ENCODE peak calls at places on chromosomes 13 and 19, in four cellular contexts. One of them, this sample, is unnamed.

GRCh38 chr19:34794289-34794960 is 21.4 kb upstream of the ZNF599 start:
- DNase-seq in SK-MEL-5: no peak
- DNase-seq in stimulated activated CD8-positive, alpha-beta memory T cell treated with anti-CD3 and anti-CD28 coated beads, Interleukin-2, amount 100 ng/mL, for 48 hours: no peak
- DNase-seq in iris pigment epithelial cell: peak
- DNase-seq in this sample: no peak

GRCh38 chr13:48126944-48127814 is 32.3 kb upstream of the MED4 start:
- DNase-seq in SK-MEL-5: peak
- DNase-seq in stimulated activated CD8-positive, alpha-beta memory T cell treated with anti-CD3 and anti-CD28 coated beads, Interleukin-2, amount 100 ng/mL, for 48 hours: no peak
- DNase-seq in iris pigment epithelial cell: peak
- DNase-seq in this sample: peak

GRCh38 chr13:70795484-70795883 is 687.2 kb upstream of the KLHL1 start:
- DNase-seq in SK-MEL-5: peak
- DNase-seq in stimulated activated CD8-positive, alpha-beta memory T cell treated with anti-CD3 and anti-CD28 coated beads, Interleukin-2, amount 100 ng/mL, for 48 hours: no peak
- DNase-seq in iris pigment epithelial cell: no peak
- DNase-seq in this sample: no peak

GRCh38 chr13:44103721-44104490 is 224.2 kb downstream of the LACC1 start:
- DNase-seq in SK-MEL-5: no peak
- DNase-seq in stimulated activated CD8-positive, alpha-beta memory T cell treated with anti-CD3 and anti-CD28 coated beads, Interleukin-2, amount 100 ng/mL, for 48 hours: no peak
- DNase-seq in iris pigment epithelial cell: no peak
- DNase-seq in this sample: no peak

GRCh38 chr13:111604087-111604486 is 283.6 kb downstream of the TEX29 start:
- DNase-seq in SK-MEL-5: no peak
- DNase-seq in stimulated activated CD8-positive, alpha-beta memory T cell treated with anti-CD3 and anti-CD28 coated beads, Interleukin-2, amount 100 ng/mL, for 48 hours: no peak
- DNase-seq in iris pigment epithelial cell: no peak
- DNase-seq in this sample: no peak

GRCh38 chr13:61029064-61029463 is 386.6 kb downstream of the PCDH20 start:
- DNase-seq in SK-MEL-5: no peak
- DNase-seq in stimulated activated CD8-positive, alpha-beta memory T cell treated with anti-CD3 and anti-CD28 coated beads, Interleukin-2, amount 100 ng/mL, for 48 hours: no peak
- DNase-seq in iris pigment epithelial cell: no peak
- DNase-seq in this sample: no peak

GRCh38 chr19:30878456-30878855 is 470.8 kb downstream of the TSHZ3 start:
- DNase-seq in SK-MEL-5: no peak
- DNase-seq in stimulated activated CD8-positive, alpha-beta memory T cell treated with anti-CD3 and anti-CD28 coated beads, Interleukin-2, amount 100 ng/mL, for 48 hours: no peak
- DNase-seq in iris pigment epithelial cell: no peak
- DNase-seq in this sample: no peak

GRCh38 chr13:85970727-85971126 is 171.5 kb upstream of the SLITRK6 start:
- DNase-seq in SK-MEL-5: peak
- DNase-seq in stimulated activated CD8-positive, alpha-beta memory T cell treated with anti-CD3 and anti-CD28 coated beads, Interleukin-2, amount 100 ng/mL, for 48 hours: no peak
- DNase-seq in iris pigment epithelial cell: no peak
- DNase-seq in this sample: no peak

GRCh38 chr13:34926513-34926912 is 15.6 kb upstream of the NBEA start:
- DNase-seq in SK-MEL-5: peak
- DNase-seq in stimulated activated CD8-positive, alpha-beta memory T cell treated with anti-CD3 and anti-CD28 coated beads, Interleukin-2, amount 100 ng/mL, for 48 hours: no peak
- DNase-seq in iris pigment epithelial cell: peak
- DNase-seq in this sample: no peak

GRCh38 chr19:55552620-55553019 is 7.3 kb upstream of the SBK3 start:
- DNase-seq in SK-MEL-5: peak
- DNase-seq in stimulated activated CD8-positive, alpha-beta memory T cell treated with anti-CD3 and anti-CD28 coated beads, Interleukin-2, amount 100 ng/mL, for 48 hours: no peak
- DNase-seq in iris pigment epithelial cell: peak
- DNase-seq in this sample: no peak

GRCh38 chr19:19570561-19570960 is 32.5 kb downstream of the CILP2 start:
- DNase-seq in SK-MEL-5: no peak
- DNase-seq in stimulated activated CD8-positive, alpha-beta memory T cell treated with anti-CD3 and anti-CD28 coated beads, Interleukin-2, amount 100 ng/mL, for 48 hours: no peak
- DNase-seq in iris pigment epithelial cell: no peak
- DNase-seq in this sample: no peak

GRCh38 chr19:39362682-39363657 is 20.7 kb downstream of the SAMD4B start:
- DNase-seq in SK-MEL-5: no peak
- DNase-seq in stimulated activated CD8-positive, alpha-beta memory T cell treated with anti-CD3 and anti-CD28 coated beads, Interleukin-2, amount 100 ng/mL, for 48 hours: no peak
- DNase-seq in iris pigment epithelial cell: peak
- DNase-seq in this sample: no peak

GRCh38 chr19:35975608-35976214 is 19.3 kb upstream of the SDHAF1 start:
- DNase-seq in SK-MEL-5: no peak
- DNase-seq in stimulated activated CD8-positive, alpha-beta memory T cell treated with anti-CD3 and anti-CD28 coated beads, Interleukin-2, amount 100 ng/mL, for 48 hours: no peak
- DNase-seq in iris pigment epithelial cell: peak
- DNase-seq in this sample: no peak

GRCh38 chr13:75792526-75793187 is 156.5 kb downstream of the LMO7 start:
- DNase-seq in SK-MEL-5: no peak
- DNase-seq in stimulated activated CD8-positive, alpha-beta memory T cell treated with anti-CD3 and anti-CD28 coated beads, Interleukin-2, amount 100 ng/mL, for 48 hours: no peak
- DNase-seq in iris pigment epithelial cell: peak
- DNase-seq in this sample: no peak

GRCh38 chr19:6038634-6039405 is 60.9 kb upstream of the RANBP3 start:
- DNase-seq in SK-MEL-5: no peak
- DNase-seq in stimulated activated CD8-positive, alpha-beta memory T cell treated with anti-CD3 and anti-CD28 coated beads, Interleukin-2, amount 100 ng/mL, for 48 hours: peak
- DNase-seq in iris pigment epithelial cell: peak
- DNase-seq in this sample: no peak

GRCh38 chr13:74272826-74273225 is 138.6 kb upstream of the KLF12 start:
- DNase-seq in SK-MEL-5: no peak
- DNase-seq in stimulated activated CD8-positive, alpha-beta memory T cell treated with anti-CD3 and anti-CD28 coated beads, Interleukin-2, amount 100 ng/mL, for 48 hours: no peak
- DNase-seq in iris pigment epithelial cell: no peak
- DNase-seq in this sample: no peak

GRCh38 chr13:106599875-106600797 is 32.2 kb upstream of the ARGLU1 start:
- DNase-seq in SK-MEL-5: no peak
- DNase-seq in stimulated activated CD8-positive, alpha-beta memory T cell treated with anti-CD3 and anti-CD28 coated beads, Interleukin-2, amount 100 ng/mL, for 48 hours: no peak
- DNase-seq in iris pigment epithelial cell: peak
- DNase-seq in this sample: no peak

GRCh38 chr19:48102870-48103751 is 7.5 kb downstream of the PLA2G4C start:
- DNase-seq in SK-MEL-5: peak
- DNase-seq in stimulated activated CD8-positive, alpha-beta memory T cell treated with anti-CD3 and anti-CD28 coated beads, Interleukin-2, amount 100 ng/mL, for 48 hours: no peak
- DNase-seq in iris pigment epithelial cell: peak
- DNase-seq in this sample: peak

GRCh38 chr13:110874508-110874960 is 40.3 kb downstream of the ANKRD10 start:
- DNase-seq in SK-MEL-5: peak
- DNase-seq in stimulated activated CD8-positive, alpha-beta memory T cell treated with anti-CD3 and anti-CD28 coated beads, Interleukin-2, amount 100 ng/mL, for 48 hours: peak
- DNase-seq in iris pigment epithelial cell: peak
- DNase-seq in this sample: peak

GRCh38 chr19:58037927-58038687 is 4.3 kb downstream of the ZSCAN1 start:
- DNase-seq in SK-MEL-5: no peak
- DNase-seq in stimulated activated CD8-positive, alpha-beta memory T cell treated with anti-CD3 and anti-CD28 coated beads, Interleukin-2, amount 100 ng/mL, for 48 hours: no peak
- DNase-seq in iris pigment epithelial cell: no peak
- DNase-seq in this sample: no peak

GRCh38 chr13:48009298-48009697 is 8.2 kb upstream of the SUCLA2 start:
- DNase-seq in SK-MEL-5: no peak
- DNase-seq in stimulated activated CD8-positive, alpha-beta memory T cell treated with anti-CD3 and anti-CD28 coated beads, Interleukin-2, amount 100 ng/mL, for 48 hours: no peak
- DNase-seq in iris pigment epithelial cell: peak
- DNase-seq in this sample: no peak

GRCh38 chr13:97174638-97175037 is 47.5 kb upstream of the MBNL2 start:
- DNase-seq in SK-MEL-5: no peak
- DNase-seq in stimulated activated CD8-positive, alpha-beta memory T cell treated with anti-CD3 and anti-CD28 coated beads, Interleukin-2, amount 100 ng/mL, for 48 hours: no peak
- DNase-seq in iris pigment epithelial cell: peak
- DNase-seq in this sample: no peak

GRCh38 chr19:18809149-18809978 is 18.3 kb upstream of the COMP start:
- DNase-seq in SK-MEL-5: no peak
- DNase-seq in stimulated activated CD8-positive, alpha-beta memory T cell treated with anti-CD3 and anti-CD28 coated beads, Interleukin-2, amount 100 ng/mL, for 48 hours: no peak
- DNase-seq in iris pigment epithelial cell: peak
- DNase-seq in this sample: no peak

GRCh38 chr13:106919638-106920037 is 351.7 kb upstream of the ARGLU1 start:
- DNase-seq in SK-MEL-5: no peak
- DNase-seq in stimulated activated CD8-positive, alpha-beta memory T cell treated with anti-CD3 and anti-CD28 coated beads, Interleukin-2, amount 100 ng/mL, for 48 hours: no peak
- DNase-seq in iris pigment epithelial cell: peak
- DNase-seq in this sample: no peak

GRCh38 chr19:1136201-1136600 is 32.4 kb downstream of the GPX4 start:
- DNase-seq in SK-MEL-5: no peak
- DNase-seq in stimulated activated CD8-positive, alpha-beta memory T cell treated with anti-CD3 and anti-CD28 coated beads, Interleukin-2, amount 100 ng/mL, for 48 hours: no peak
- DNase-seq in iris pigment epithelial cell: no peak
- DNase-seq in this sample: no peak

GRCh38 chr19:44949550-44949949 is 3.7 kb downstream of the APOC2 start:
- DNase-seq in SK-MEL-5: no peak
- DNase-seq in stimulated activated CD8-positive, alpha-beta memory T cell treated with anti-CD3 and anti-CD28 coated beads, Interleukin-2, amount 100 ng/mL, for 48 hours: no peak
- DNase-seq in iris pigment epithelial cell: no peak
- DNase-seq in this sample: no peak

GRCh38 chr13:45333251-45333972 is 7.6 kb downstream of the TPT1 start:
- DNase-seq in SK-MEL-5: no peak
- DNase-seq in stimulated activated CD8-positive, alpha-beta memory T cell treated with anti-CD3 and anti-CD28 coated beads, Interleukin-2, amount 100 ng/mL, for 48 hours: no peak
- DNase-seq in iris pigment epithelial cell: no peak
- DNase-seq in this sample: no peak

This sample was measured in NCI-H2029.